ENCODE peak calls at places on chromosomes 11 and 22, in eight cellular contexts. P is HCT116, N is GM23338, R is spleen, X is HL-60, Z is stomach, Y is transverse colon, H is H1. F is an unnamed sample.

GRCh38 chr11:61372659-61373058 is 10.5 kb downstream of the TMEM138 start:
- DNase-seq in P (no peak), N (peak; percentile 11), R (no peak), X (no peak), Z (no peak), Y (no peak), H (no peak), F (no peak)

GRCh38 chr11:131178020-131178419 is 192.4 kb upstream of the NTM start:
- DNase-seq in P (no peak), N (no peak), R (no peak), X (no peak), Z (no peak), Y (no peak), H (no peak), F (no peak)

GRCh38 chr22:40322061-40322460 is 24.2 kb upstream of the ADSL start:
- DNase-seq in P (no peak), N (no peak), R (no peak), X (no peak), Z (no peak), Y (no peak), H (no peak), F (no peak)

GRCh38 chr11:83057721-83058120 is 14.0 kb downstream of the RAB30 start:
- DNase-seq in P (no peak), N (no peak), R (no peak), X (no peak), Z (no peak), Y (no peak), H (no peak), F (no peak)

GRCh38 chr11:68040121-68040956 is 1.5 kb downstream of the TCIRG1 start:
- DNase-seq in P (no peak), N (peak; percentile 75), R (peak; percentile 93), X (peak; percentile 80), Z (peak; percentile 75), Y (peak; percentile 68), H (peak; percentile 61), F (peak; percentile 94)

GRCh38 chr11:37557990-37558389 is 960.0 kb upstream of the RAG2 start:
- DNase-seq in P (no peak), N (no peak), R (no peak), X (no peak), Z (no peak), Y (no peak), H (no peak), F (no peak)

GRCh38 chr11:111069076-111069475 is 176.4 kb upstream of the POU2AF2 start:
- DNase-seq in P (peak; percentile 6), N (peak; percentile 76), R (no peak), X (no peak), Z (no peak), Y (no peak), H (no peak), F (no peak)

GRCh38 chr11:134584706-134585445 is 172.8 kb upstream of the B3GAT1 start:
- DNase-seq in P (no peak), N (no peak), R (peak; percentile 78), X (no peak), Z (no peak), Y (no peak), H (peak; percentile 41), F (peak; percentile 91)

GRCh38 chr11:19816817-19817216 is 104.2 kb downstream of the NAV2 start:
- DNase-seq in P (no peak), N (peak; percentile 75), R (no peak), X (no peak), Z (no peak), Y (no peak), H (no peak), F (no peak)

GRCh38 chr11:17722000-17722643 is 2.8 kb downstream of the MYOD1 start:
- DNase-seq in P (peak; percentile 41), N (peak; percentile 82), R (no peak), X (no peak), Z (no peak), Y (no peak), H (peak; percentile 65), F (no peak)

GRCh38 chr11:107704432-107704831 is 7.4 kb downstream of the SLN start:
- DNase-seq in P (no peak), N (no peak), R (no peak), X (no peak), Z (no peak), Y (no peak), H (no peak), F (no peak)

GRCh38 chr11:16776716-16777115 is 38.3 kb downstream of the C11orf58 start:
- DNase-seq in P (no peak), N (no peak), R (no peak), X (no peak), Z (peak; percentile 18), Y (no peak), H (no peak), F (no peak)

GRCh38 chr22:27597703-27598444 is 203.7 kb downstream of the MN1 start:
- DNase-seq in P (peak; percentile 22), N (no peak), R (peak; percentile 9), X (no peak), Z (no peak), Y (no peak), H (no peak), F (no peak)

GRCh38 chr11:79430280-79430679 is 10.6 kb downstream of the TENM4 start:
- DNase-seq in P (no peak), N (peak; percentile 17), R (no peak), X (no peak), Z (no peak), Y (no peak), H (no peak), F (peak; percentile 79)

GRCh38 chr22:22583030-22583429 is 24.0 kb upstream of the PRAME start:
- DNase-seq in P (no peak), N (no peak), R (no peak), X (no peak), Z (no peak), Y (no peak), H (no peak), F (no peak)

GRCh38 chr22:20116376-20116950 is 559 bp downstream of the RANBP1 start:
- DNase-seq in P (no peak), N (peak; percentile 20), R (peak; percentile 89), X (peak; percentile 47), Z (no peak), Y (no peak), H (no peak), F (no peak)

GRCh38 chr11:134207538-134208239 is 16.1 kb downstream of the NCAPD3 start:
- DNase-seq in P (no peak), N (peak; percentile 64), R (peak; percentile 85), X (no peak), Z (peak; percentile 57), Y (peak; percentile 47), H (peak; percentile 82), F (no peak)

GRCh38 chr11:120306519-120307242 is 18.4 kb upstream of the TLCD5 start:
- DNase-seq in P (peak; percentile 70), N (peak; percentile 80), R (no peak), X (no peak), Z (peak; percentile 69), Y (peak; percentile 54), H (no peak), F (no peak)

GRCh38 chr22:46656856-46657654 is 36.9 kb downstream of the GRAMD4 start:
- DNase-seq in P (no peak), N (no peak), R (no peak), X (no peak), Z (no peak), Y (no peak), H (no peak), F (no peak)

GRCh38 chr11:65779919-65780769 is 632 bp downstream of the AP5B1 start:
- DNase-seq in P (peak; percentile 64), N (peak; percentile 95), R (peak; percentile 96), X (peak; percentile 76), Z (peak; percentile 86), Y (peak; percentile 90), H (peak; percentile 97), F (peak; percentile 94)
- TF ChIP-seq POLR2AphosphoS5 in P (peak; percentile 57), N (peak; percentile 56), R (peak; percentile 77), X (peak; percentile 77), Z (peak; percentile 62), Y (peak; percentile 27), H (no peak), F (peak; percentile 71)

GRCh38 chr11:75498556-75499255 is 27.0 kb downstream of the GDPD5 start:
- DNase-seq in P (no peak), N (no peak), R (no peak), X (no peak), Z (no peak), Y (no peak), H (no peak), F (no peak)

GRCh38 chr11:75499423-75500305 is 26.1 kb downstream of the GDPD5 start:
- DNase-seq in P (no peak), N (no peak), R (no peak), X (no peak), Z (no peak), Y (peak; percentile 32), H (no peak), F (no peak)

GRCh38 chr11:75492181-75492820 is 33.4 kb downstream of the GDPD5 start:
- DNase-seq in P (no peak), N (peak; percentile 57), R (peak; percentile 85), X (peak; percentile 47), Z (peak; percentile 27), Y (peak; percentile 32), H (no peak), F (no peak)

GRCh38 chr11:75497788-75498404 is 27.8 kb downstream of the GDPD5 start:
- DNase-seq in P (no peak), N (no peak), R (no peak), X (no peak), Z (no peak), Y (no peak), H (no peak), F (no peak)

DNA sequence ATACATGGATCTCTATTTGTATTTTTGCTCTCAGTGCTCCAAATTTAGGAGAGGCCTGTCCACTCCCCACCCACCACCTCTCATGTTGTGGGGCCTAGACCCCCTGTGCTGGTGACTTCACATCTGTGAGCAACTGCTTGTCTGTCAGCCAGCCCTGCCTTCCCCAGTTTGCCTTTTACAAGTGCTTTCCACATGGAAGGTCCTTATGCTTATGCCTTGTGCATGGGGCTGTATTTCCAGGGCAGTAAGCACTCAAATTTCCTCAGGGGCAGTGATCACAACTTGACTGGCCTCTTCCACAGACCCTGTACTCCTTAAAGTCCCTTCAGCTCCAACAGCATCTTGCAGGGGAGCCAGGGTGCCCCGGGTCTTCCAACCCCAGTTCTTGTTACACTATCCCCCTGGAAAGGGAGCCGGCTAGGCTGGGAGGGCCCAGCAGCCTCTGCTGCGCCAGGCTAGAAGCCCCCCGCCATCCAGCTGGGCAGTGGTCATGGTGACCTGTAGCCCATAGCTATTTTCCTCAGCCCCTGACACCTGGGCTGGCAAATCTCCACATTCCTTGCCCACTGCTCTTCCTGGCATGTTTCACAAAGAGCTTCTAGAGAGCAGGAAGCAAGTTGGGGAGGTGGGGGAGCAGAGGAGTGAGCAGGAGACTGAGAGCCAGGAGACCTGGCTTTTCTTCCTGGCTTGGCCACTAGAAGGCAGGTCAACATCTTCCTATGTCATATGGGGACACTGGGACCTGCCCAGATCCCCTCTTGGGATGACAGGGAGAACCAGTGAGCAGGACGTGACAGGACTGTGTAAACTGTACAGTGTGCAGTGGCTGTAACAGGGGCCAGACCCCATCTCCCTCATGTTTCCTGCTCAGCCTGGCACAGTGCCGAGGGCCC is 29.7 kb downstream of the GDPD5 start:
- DNase-seq in P (no peak), N (peak; percentile 78), R (no peak), X (no peak), Z (no peak), Y (no peak), H (peak; percentile 55), F (no peak)
- TF ChIP-seq CTCF in P (no peak), N (peak; percentile 51), R (no peak), X (no peak), Z (no peak), Y (no peak), H (peak; percentile 34), F (no peak)

GRCh38 chr22:48579035-48579914 is 1248.4 kb downstream of the BRD1 start:
- DNase-seq in P (no peak), N (no peak), R (no peak), X (no peak), Z (no peak), Y (no peak), H (no peak), F (no peak)
- TF ChIP-seq POLR2AphosphoS5 in P (no peak), N (no peak), R (no peak), X (no peak), Z (no peak), Y (no peak), H (no peak), F (no peak)

GRCh38 chr22:24106385-24107381 is 74.6 kb upstream of the SUSD2 start:
- DNase-seq in P (no peak), N (peak; percentile 45), R (no peak), X (no peak), Z (no peak), Y (peak; percentile 28), H (peak; percentile 49), F (no peak)
- TF ChIP-seq CTCF in P (no peak), N (no peak), R (peak; percentile 56), X (no peak), Z (peak; percentile 6), Y (peak; percentile 16), H (peak; percentile 25), F (peak; percentile 27)

F was measured in esophagus muscularis mucosa.